ENCODE peak calls at places on chromosomes 7 and 10, in eight cellular contexts. F is kidney, I is lower leg skin, G is substantia nigra, L is iris pigment epithelial cell, S is pancreas, Z is fibroblast of lung, D is posterior cingulate gyrus. V is an unnamed sample.

GRCh38 chr7:78345979-78346378 is 547.4 kb downstream of the PHTF2 start:
- DNase-seq in F (no peak), I (no peak), G (no peak), L (no peak), S (no peak), Z (no peak), D (no peak), V (no peak)

GRCh38 chr10:104450954-104451353 is 97.3 kb downstream of the CFAP58 start:
- DNase-seq in F (no peak), I (no peak), G (no peak), L (no peak), S (no peak), Z (peak), D (no peak), V (no peak)

GRCh38 chr10:12777840-12778585 is 223.5 kb downstream of the CCDC3 start:
- DNase-seq in F (no peak), I (no peak), G (peak), L (no peak), S (no peak), Z (no peak), D (peak), V (no peak)

GRCh38 chr10:21159669-21160068 is 262.6 kb upstream of the NEBL start:
- DNase-seq in F (no peak), I (no peak), G (no peak), L (no peak), S (no peak), Z (no peak), D (no peak), V (no peak)

GRCh38 chr10:97494863-97495506 is 3.2 kb downstream of the MMS19 start:
- DNase-seq in F (no peak), I (no peak), G (no peak), L (peak), S (no peak), Z (peak), D (no peak), V (no peak)

GRCh38 chr7:22417349-22417748 is 60.4 kb upstream of the RAPGEF5 start:
- DNase-seq in F (no peak), I (no peak), G (no peak), L (no peak), S (no peak), Z (no peak), D (no peak), V (no peak)

GRCh38 chr10:36888925-36889573 is 236.3 kb upstream of the ANKRD30A start:
- DNase-seq in F (no peak), I (no peak), G (no peak), L (peak), S (no peak), Z (no peak), D (no peak), V (no peak)

GRCh38 chr7:138738114-138738513 is 37.0 kb upstream of the SVOPL start:
- DNase-seq in F (no peak), I (no peak), G (no peak), L (no peak), S (no peak), Z (no peak), D (no peak), V (no peak)

GRCh38 chr7:40700653-40701475 is 566.1 kb downstream of the SUGCT start:
- DNase-seq in F (no peak), I (no peak), G (no peak), L (no peak), S (no peak), Z (peak), D (no peak), V (no peak)

GRCh38 chr10:106189254-106189653 is 975.3 kb downstream of the SORCS1 start:
- DNase-seq in F (no peak), I (no peak), G (no peak), L (peak), S (no peak), Z (peak), D (no peak), V (no peak)

GRCh38 chr7:27204851-27205322 is 5.0 kb upstream of the HOXA13 start:
- DNase-seq in F (no peak), I (peak), G (no peak), L (no peak), S (no peak), Z (no peak), D (no peak), V (no peak)

GRCh38 chr7:4057289-4057616 is 624.8 kb upstream of the FOXK1 start:
- DNase-seq in F (no peak), I (no peak), G (no peak), L (no peak), S (no peak), Z (no peak), D (no peak), V (no peak)

GRCh38 chr7:137820156-137820555 is 26.6 kb downstream of the DGKI start:
- DNase-seq in F (no peak), I (no peak), G (no peak), L (no peak), S (no peak), Z (peak), D (no peak), V (no peak)

GRCh38 chr7:137753067-137753466 is 93.7 kb downstream of the DGKI start:
- DNase-seq in F (no peak), I (no peak), G (no peak), L (no peak), S (no peak), Z (peak), D (no peak), V (no peak)

GRCh38 chr7:121485457-121486243 is 89.5 kb upstream of the FAM3C start:
- DNase-seq in F (no peak), I (peak), G (no peak), L (no peak), S (no peak), Z (peak), D (peak), V (no peak)

GRCh38 chr10:22620140-22620857 is 94.1 kb downstream of the PIP4K2A start:
- DNase-seq in F (peak), I (peak), G (no peak), L (peak), S (no peak), Z (peak), D (peak), V (no peak)

GRCh38 chr10:78953124-78954008 is 115.4 kb upstream of the ZMIZ1 start:
- DNase-seq in F (peak), I (no peak), G (no peak), L (peak), S (peak), Z (peak), D (no peak), V (no peak)

GRCh38 chr7:158263110-158263963 is 324.3 kb downstream of the PTPRN2 start:
- DNase-seq in F (no peak), I (no peak), G (no peak), L (no peak), S (peak), Z (no peak), D (no peak), V (peak)

GRCh38 chr7:91434821-91435220 is 170.6 kb downstream of the FZD1 start:
- DNase-seq in F (no peak), I (no peak), G (no peak), L (no peak), S (no peak), Z (peak), D (no peak), V (no peak)

GRCh38 chr7:121714559-121715303 is 158.2 kb upstream of the PTPRZ1 start:
- DNase-seq in F (no peak), I (no peak), G (no peak), L (no peak), S (no peak), Z (no peak), D (no peak), V (no peak)

GRCh38 chr10:46527241-46527811 is 29.1 kb downstream of the GPRIN2 start:
- DNase-seq in F (peak), I (peak), G (no peak), L (no peak), S (peak), Z (no peak), D (no peak), V (peak)

GRCh38 chr10:107103174-107104025 is 61.1 kb downstream of the SORCS1 start:
- DNase-seq in F (no peak), I (no peak), G (no peak), L (no peak), S (no peak), Z (no peak), D (no peak), V (no peak)

GRCh38 chr10:71747808-71748523 is 25.4 kb downstream of the VSIR start:
- DNase-seq in F (no peak), I (no peak), G (no peak), L (no peak), S (peak), Z (no peak), D (no peak), V (no peak)

V was measured in chondrocyte.